ENCODE peak calls at places on chromosome 13, in eight cellular contexts. N is mesothelial cell of epicardium, A is foreskin fibroblast, K is progenitor cell of endocrine pancreas, Y is neural progenitor cell, J is PC-3, L is heart left ventricle, S is A549. H is an unnamed sample.

GRCh38 chr13:114016321-114017027 is 42.6 kb upstream of the C13orf46 start:
- DNase-seq in N (no peak), A (no peak), K (no peak), Y (no peak), J (no peak), L (no peak), S (no peak), H (no peak)

GRCh38 chr13:33353210-33353609 is 67.7 kb upstream of the STARD13 start:
- DNase-seq in N (no peak), A (no peak), K (no peak), Y (no peak), J (no peak), L (peak; percentile 61), S (no peak), H (no peak)

GRCh38 chr13:89852570-89852969 is 1494.9 kb upstream of the MIR17HG start:
- DNase-seq in N (no peak), A (no peak), K (no peak), Y (no peak), J (no peak), L (no peak), S (no peak), H (no peak)

GRCh38 chr13:112545866-112546265 is 42.1 kb downstream of the TUBGCP3 start:
- DNase-seq in N (no peak), A (peak; percentile 78), K (no peak), Y (no peak), J (no peak), L (no peak), S (peak; percentile 6), H (no peak)

GRCh38 chr13:99415014-99415650 is 86.1 kb upstream of the TM9SF2 start:
- DNase-seq in N (no peak), A (no peak), K (no peak), Y (no peak), J (no peak), L (no peak), S (no peak), H (no peak)

GRCh38 chr13:36357692-36358091 is 11.5 kb upstream of the SPART start:
- DNase-seq in N (no peak), A (peak; percentile 30), K (no peak), Y (no peak), J (no peak), L (no peak), S (no peak), H (no peak)

GRCh38 chr13:27257648-27258253 is 6.4 kb downstream of the RPL21 start:
- DNase-seq in N (no peak), A (no peak), K (no peak), Y (no peak), J (no peak), L (no peak), S (no peak), H (no peak)

GRCh38 chr13:45393941-45394570 is 24.1 kb downstream of the SLC25A30 start:
- DNase-seq in N (no peak), A (peak; percentile 79), K (peak; percentile 18), Y (peak; percentile 74), J (peak; percentile 56), L (peak; percentile 53), S (peak; percentile 58), H (no peak)

GRCh38 chr13:107289540-107289939 is 721.6 kb upstream of the ARGLU1 start:
- DNase-seq in N (no peak), A (no peak), K (no peak), Y (no peak), J (no peak), L (no peak), S (no peak), H (no peak)

GRCh38 chr13:37905736-37906135 is 36.2 kb upstream of the TRPC4 start:
- DNase-seq in N (no peak), A (no peak), K (no peak), Y (no peak), J (no peak), L (no peak), S (no peak), H (no peak)

GRCh38 chr13:101514695-101515275 is 62.3 kb downstream of the ITGBL1 start:
- DNase-seq in N (no peak), A (peak; percentile 79), K (no peak), Y (peak; percentile 62), J (peak; percentile 75), L (no peak), S (peak; percentile 67), H (no peak)

GRCh38 chr13:25267715-25268114 is 19.6 kb downstream of the MTMR6 start:
- DNase-seq in N (no peak), A (peak; percentile 15), K (no peak), Y (no peak), J (peak; percentile 18), L (no peak), S (peak; percentile 10), H (no peak)

GRCh38 chr13:49895826-49896225 is 40.3 kb downstream of the SPRYD7 start:
- DNase-seq in N (no peak), A (no peak), K (no peak), Y (no peak), J (no peak), L (no peak), S (no peak), H (no peak)

GRCh38 chr13:20779405-20779804 is 5.6 kb upstream of the EEF1AKMT1 start:
- DNase-seq in N (no peak), A (no peak), K (no peak), Y (peak; percentile 16), J (no peak), L (no peak), S (no peak), H (no peak)

GRCh38 chr13:47934371-47934770 is 66.7 kb downstream of the SUCLA2 start:
- DNase-seq in N (no peak), A (no peak), K (no peak), Y (no peak), J (no peak), L (no peak), S (no peak), H (no peak)

GRCh38 chr13:43664700-43665191 is 122.0 kb downstream of the ENOX1 start:
- DNase-seq in N (no peak), A (peak; percentile 70), K (no peak), Y (peak; percentile 76), J (peak; percentile 69), L (peak; percentile 21), S (peak; percentile 4), H (no peak)

GRCh38 chr13:34816118-34816517 is 126.0 kb upstream of the NBEA start:
- DNase-seq in N (no peak), A (no peak), K (no peak), Y (no peak), J (no peak), L (no peak), S (no peak), H (no peak)

GRCh38 chr13:110540871-110541525 is 20.5 kb downstream of the RAB20 start:
- DNase-seq in N (no peak), A (no peak), K (no peak), Y (peak; percentile 55), J (no peak), L (no peak), S (no peak), H (no peak)

GRCh38 chr13:53411443-53411842 is 382.8 kb downstream of the OLFM4 start:
- DNase-seq in N (no peak), A (no peak), K (no peak), Y (peak; percentile 63), J (no peak), L (no peak), S (no peak), H (no peak)

GRCh38 chr13:50993371-50993770 is 83.8 kb downstream of the RNASEH2B start:
- DNase-seq in N (no peak), A (no peak), K (no peak), Y (no peak), J (no peak), L (no peak), S (no peak), H (no peak)

GRCh38 chr13:50991624-50992610 is 82.3 kb downstream of the RNASEH2B start:
- DNase-seq in N (no peak), A (no peak), K (no peak), Y (no peak), J (no peak), L (no peak), S (no peak), H (no peak)

GRCh38 chr13:50990050-50990449 is 80.5 kb downstream of the RNASEH2B start:
- DNase-seq in N (no peak), A (no peak), K (no peak), Y (no peak), J (no peak), L (no peak), S (no peak), H (no peak)

GRCh38 chr13:50990540-50991506 is 81.2 kb downstream of the RNASEH2B start:
- DNase-seq in N (no peak), A (peak; percentile 87), K (no peak), Y (peak; percentile 49), J (no peak), L (no peak), S (no peak), H (no peak)

GRCh38 chr13:50989476-50989875 is 79.9 kb downstream of the RNASEH2B start:
- DNase-seq in N (no peak), A (peak; percentile 45), K (no peak), Y (peak; percentile 52), J (peak; percentile 16), L (no peak), S (peak; percentile 26), H (no peak)
- TF ChIP-seq CTCF in N (no peak), A (no peak), K (peak; percentile 27), Y (peak; percentile 49), J (peak; percentile 43), L (peak; percentile 33), S (no peak), H (peak; percentile 22)

GRCh38 chr13:96792188-96792587 is 202.1 kb downstream of the OXGR1 start:
- DNase-seq in N (no peak), A (no peak), K (no peak), Y (no peak), J (no peak), L (no peak), S (no peak), H (no peak)

GRCh38 chr13:96792736-96793444 is 201.4 kb downstream of the OXGR1 start:
- DNase-seq in N (no peak), A (peak; percentile 45), K (no peak), Y (no peak), J (no peak), L (no peak), S (no peak), H (no peak)

GRCh38 chr13:96796234-96796633 is 198.0 kb downstream of the OXGR1 start:
- DNase-seq in N (no peak), A (peak; percentile 38), K (no peak), Y (no peak), J (peak; percentile 6), L (no peak), S (no peak), H (no peak)
- TF ChIP-seq CTCF in N (no peak), A (no peak), K (peak; percentile 16), Y (peak; percentile 20), J (peak; percentile 45), L (peak; percentile 19), S (no peak), H (peak; percentile 50)

GRCh38 chr13:86792153-86792651 is 879.0 kb upstream of the SLITRK5 start:
- DNase-seq in N (no peak), A (no peak), K (no peak), Y (no peak), J (no peak), L (no peak), S (no peak), H (no peak)
- TF ChIP-seq CTCF in N (no peak), A (no peak), K (no peak), Y (no peak), J (no peak), L (no peak), S (no peak), H (no peak)

DNA sequence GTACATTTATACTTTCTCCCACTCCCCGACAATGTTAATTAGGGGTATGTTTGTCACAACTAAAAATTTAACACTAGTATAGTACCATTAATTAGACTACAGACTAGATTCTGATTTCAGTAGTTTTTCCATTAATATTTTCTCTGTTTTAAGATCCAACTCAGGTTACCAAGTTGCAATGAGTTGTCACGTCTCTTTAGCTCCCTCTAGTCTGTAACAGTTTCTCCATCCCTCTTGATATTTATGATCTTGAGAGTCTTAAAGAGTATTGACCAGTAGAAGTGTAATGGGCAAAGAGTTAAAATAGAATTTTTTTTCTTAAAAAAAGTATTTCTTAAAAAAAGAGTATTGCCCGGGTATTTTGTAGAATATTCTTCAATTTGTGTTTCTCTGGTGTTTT is 598.1 kb downstream of the TBC1D4 start:
- DNase-seq in N (no peak), A (no peak), K (no peak), Y (no peak), J (no peak), L (no peak), S (no peak), H (no peak)
- TF ChIP-seq CTCF in N (no peak), A (no peak), K (peak; percentile 12), Y (peak; percentile 15), J (peak; percentile 34), L (no peak), S (no peak), H (no peak)

H was measured in type B pancreatic cell.